ENCODE peak calls at places on chromosomes 11 and 22, in seven cellular contexts. J is IMR-90, B is thyroid gland, H is pancreas, R is mammary epithelial cell, Z is cardiac muscle cell, N is aorta. L is an unnamed sample.

GRCh38 chr11:73157141-73158010 is 15.3 kb upstream of the FCHSD2 start:
- DNase-seq in H (no peak), B (no peak), J (peak; percentile 81), R (no peak), Z (peak; percentile 81), N (peak; percentile 90), L (no peak)

GRCh38 chr11:123300874-123301695 is 106.0 kb upstream of the CLMP start:
- DNase-seq in N (no peak), B (no peak), J (peak; percentile 68), Z (peak; percentile 74), H (no peak), R (peak; percentile 30), L (no peak)

GRCh38 chr22:49780281-49780991 is 47.2 kb downstream of the BRD1 start:
- DNase-seq in H (no peak), Z (no peak), N (peak; percentile 61), R (no peak), J (no peak), B (no peak), L (no peak)

GRCh38 chr22:50526849-50527801 is 1.7 kb upstream of the SCO2 start:
- DNase-seq in B (peak; percentile 27), Z (peak; percentile 67), H (peak; percentile 67), R (no peak), N (no peak), J (no peak), L (no peak)

GRCh38 chr11:14500181-14500651 is 605 bp upstream of the COPB1 start:
- DNase-seq in B (peak; percentile 49), J (peak; percentile 68), H (peak; percentile 56), Z (peak; percentile 62), R (peak; percentile 40), N (peak; percentile 77), L (peak; percentile 74)

GRCh38 chr11:74019860-74020259 is 11.0 kb upstream of the UCP3 start:
- DNase-seq in R (peak; percentile 74), Z (no peak), B (no peak), J (peak; percentile 24), N (no peak), H (no peak), L (no peak)

GRCh38 chr22:18059473-18059872 is 18.3 kb upstream of the PEX26 start:
- DNase-seq in B (no peak), N (no peak), H (no peak), J (no peak), Z (no peak), R (no peak), L (no peak)

GRCh38 chr22:49307071-49307830 is 520.4 kb downstream of the BRD1 start:
- DNase-seq in N (peak; percentile 65), J (no peak), Z (no peak), B (no peak), H (peak; percentile 42), R (no peak), L (no peak)

GRCh38 chr22:17787159-17788022 is 13.1 kb upstream of the BID start:
- DNase-seq in H (no peak), N (no peak), B (no peak), R (no peak), J (no peak), Z (no peak), L (no peak)

GRCh38 chr11:67368621-67369020 is 4.8 kb downstream of the CLCF1 start:
- DNase-seq in B (no peak), J (no peak), H (no peak), R (no peak), Z (no peak), N (no peak), L (no peak)

GRCh38 chr11:67367836-67368227 is 5.6 kb downstream of the CLCF1 start:
- DNase-seq in R (no peak), J (no peak), Z (no peak), B (no peak), H (no peak), N (no peak), L (no peak)

GRCh38 chr11:67370351-67371076 is 2.9 kb downstream of the CLCF1 start:
- DNase-seq in H (no peak), J (peak; percentile 87), R (no peak), N (no peak), Z (peak; percentile 49), B (no peak), L (no peak)

GRCh38 chr11:67369801-67370284 is 3.6 kb downstream of the CLCF1 start:
- DNase-seq in R (no peak), H (no peak), N (no peak), Z (no peak), B (peak; percentile 76), J (peak; percentile 71), L (no peak)

GRCh38 chr11:67369275-67369674 is 4.1 kb downstream of the CLCF1 start:
- DNase-seq in J (no peak), H (no peak), N (no peak), R (no peak), B (no peak), Z (no peak), L (no peak)
- H3K4me1 ChIP-seq in J (peaks cover 53% of the 10 kb centered on the region), H (no peaks in the 10 kb centered on the region), N (no peaks in the 10 kb centered on the region), R (peaks cover 31% of the 10 kb centered on the region), B (peaks cover 63% of the 10 kb centered on the region), Z (peaks cover 7% of the 10 kb centered on the region), L (peaks cover 33% of the 10 kb centered on the region)

GRCh38 chr11:114172055-114172861 is 112.7 kb downstream of the ZBTB16 start:
- DNase-seq in J (no peak), H (no peak), B (no peak), N (no peak), Z (no peak), R (no peak), L (peak; percentile 49)
- H3K4me3 ChIP-seq in J (no peak overlapping the region), H (no peak overlapping the region), B (no peak overlapping the region), N (no peak overlapping the region), Z (no peak overlapping the region), R (no peak overlapping the region), L (peak overlapping the region; percentile 54)

GRCh38 chr11:105206633-105207032 is 67.1 kb upstream of the CARD18 start:
- DNase-seq in N (no peak), B (no peak), R (no peak), Z (no peak), H (no peak), J (no peak), L (no peak)
- H3K27ac ChIP-seq in N (no peak overlapping the region), B (no peak overlapping the region), R (no peak overlapping the region), Z (no peak overlapping the region), H (no peak overlapping the region), J (no peak overlapping the region), L (no peak overlapping the region)

GRCh38 chr11:93526058-93526633 is 17.0 kb downstream of the SMCO4 start:
- DNase-seq in R (no peak), H (no peak), Z (no peak), J (no peak), N (no peak), B (no peak), L (no peak)
- H3K4me1 ChIP-seq in R (no peaks in the 10 kb centered on the region), H (peaks cover 5% of the 10 kb centered on the region), Z (peaks cover 61% of the 10 kb centered on the region), J (peaks cover 3% of the 10 kb centered on the region), N (peaks cover 6% of the 10 kb centered on the region), B (peaks cover 38% of the 10 kb centered on the region), L (no peaks in the 10 kb centered on the region)

DNA sequence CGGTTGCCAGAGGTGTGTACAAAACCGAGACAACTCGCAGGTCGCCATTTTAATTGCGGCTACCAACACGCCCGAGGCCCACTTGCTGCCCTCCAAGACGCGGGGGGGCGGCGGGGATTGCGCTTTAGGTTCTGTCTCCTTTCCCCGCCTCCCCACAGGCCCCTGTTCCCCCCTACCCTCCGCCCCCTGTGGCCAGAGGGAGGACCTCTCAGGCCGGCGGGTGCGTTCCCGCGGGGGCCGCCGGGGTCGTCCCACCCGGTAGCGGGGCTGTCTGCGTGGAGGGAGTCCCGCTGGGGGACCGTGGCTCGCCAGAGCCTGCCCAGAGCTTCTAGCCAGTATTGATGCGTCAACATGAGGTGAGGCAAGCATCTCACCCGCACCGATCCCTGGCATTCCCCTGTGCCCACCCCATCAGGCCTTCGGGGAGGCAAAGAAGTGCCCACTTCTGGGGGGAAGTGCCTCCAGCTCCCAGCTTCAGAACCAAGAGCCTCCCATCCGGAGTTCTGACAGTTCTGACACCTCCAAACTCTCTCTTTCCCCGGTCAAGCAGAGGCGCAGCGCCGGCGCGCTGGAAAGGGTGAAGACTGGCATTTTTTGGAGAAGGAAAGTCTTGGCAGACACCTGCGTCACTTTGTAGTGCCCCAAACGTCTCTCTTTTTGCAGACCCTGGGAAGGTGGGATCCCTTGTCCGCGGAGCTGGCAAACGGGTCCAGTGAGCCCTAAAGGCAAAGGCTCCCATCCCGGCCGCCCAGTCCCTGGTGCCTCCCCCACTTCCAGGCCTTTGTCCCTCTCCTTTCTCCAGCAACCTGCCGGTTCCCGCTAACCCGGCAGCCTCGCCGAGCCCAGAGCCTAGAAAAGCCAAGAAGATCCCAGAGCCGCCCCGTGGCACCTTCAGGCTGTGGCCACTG is 3.1 kb upstream of the PAX6 start:
- DNase-seq in Z (no peak), J (no peak), B (no peak), N (peak; percentile 74), R (no peak), H (peak; percentile 65), L (no peak)
- H3K4me3 ChIP-seq in Z (no peak overlapping the region), J (no peak overlapping the region), B (no peak overlapping the region), N (no peak overlapping the region), R (no peak overlapping the region), H (no peak overlapping the region), L (no peak overlapping the region)